ENCODE peak calls at places on chromosomes 12 and 14, in ten cellular contexts. D is left lobe of liver, B is upper lobe of right lung, L is fibroblast of the conjunctiva, J is activated T-cell treated with anti-CD3 and anti-CD28 coated beads for 1 hour, K is NAMALWA, H is posterior vena cava, V is AG08396, R is fibroblast of mammary gland, P is psoas muscle. T is an unnamed sample.

GRCh38 chr12:104352106-104352713 is 48.7 kb downstream of the EID3 start:
- DNase-seq in J (no peak), K (no peak), R (peak; percentile 58), V (no peak), D (peak; percentile 30), P (no peak), B (no peak), L (no peak), H (no peak), T (no peak)

GRCh38 chr14:39212034-39212433 is 21.7 kb upstream of the MIA2 start:
- DNase-seq in V (no peak), D (no peak), R (peak; percentile 23), K (no peak), H (no peak), J (no peak), L (no peak), P (no peak), B (no peak), T (no peak)

GRCh38 chr12:6963016-6963731 is 7.3 kb downstream of the PHB2 start:
- DNase-seq in D (peak; percentile 50), B (peak; percentile 96), J (no peak), R (no peak), L (no peak), V (no peak), H (peak; percentile 81), P (peak; percentile 66), K (no peak), T (no peak)

GRCh38 chr12:121330692-121331091 is 21.5 kb downstream of the ANAPC5 start:
- DNase-seq in R (no peak), B (no peak), K (no peak), D (no peak), J (no peak), L (no peak), V (no peak), H (no peak), P (no peak), T (no peak)

GRCh38 chr12:91364591-91365184 is 182.1 kb upstream of the DCN start:
- DNase-seq in H (no peak), R (peak; percentile 28), B (no peak), V (no peak), K (no peak), P (no peak), D (no peak), L (no peak), J (no peak), T (no peak)

GRCh38 chr12:128970941-128971340 is 117.7 kb downstream of the GLT1D1 start:
- DNase-seq in D (no peak), B (no peak), P (no peak), K (no peak), H (no peak), L (no peak), V (no peak), R (no peak), J (no peak), T (no peak)

GRCh38 chr14:81414123-81414522 is 14.0 kb upstream of the STON2 start:
- DNase-seq in D (no peak), R (no peak), P (no peak), J (no peak), V (no peak), L (no peak), B (no peak), H (no peak), K (no peak), T (no peak)

GRCh38 chr12:79186506-79186905 is 321.9 kb downstream of the SYT1 start:
- DNase-seq in R (no peak), V (no peak), P (no peak), J (no peak), D (no peak), K (no peak), H (no peak), L (no peak), B (no peak), T (no peak)

GRCh38 chr14:64540208-64541202 is at the start of gene HSPA2:
- DNase-seq in V (peak; percentile 97), K (peak; percentile 95), B (peak; percentile 100), P (peak; percentile 99), L (peak; percentile 99), J (peak; percentile 84), D (peak; percentile 99), R (peak; percentile 98), H (peak; percentile 100), T (peak; percentile 97)

GRCh38 chr12:57894577-57895292 is 46.6 kb upstream of the ATP23 start:
- DNase-seq in L (no peak), B (no peak), D (no peak), P (no peak), V (no peak), H (no peak), R (no peak), K (peak; percentile 82), J (no peak), T (no peak)

GRCh38 chr12:78863482-78864427 is 819 bp upstream of the SYT1 start:
- DNase-seq in D (no peak), J (no peak), B (peak; percentile 73), P (peak; percentile 40), L (peak; percentile 12), R (peak; percentile 46), H (peak; percentile 67), V (peak; percentile 55), K (no peak), T (no peak)

GRCh38 chr12:47778842-47779241 is 5.8 kb downstream of the SLC48A1 start:
- DNase-seq in J (no peak), D (no peak), R (no peak), H (peak; percentile 82), V (no peak), P (peak; percentile 58), B (peak; percentile 63), L (no peak), K (no peak), T (no peak)

GRCh38 chr14:36217732-36218131 is 41.2 kb upstream of the PTCSC3 start:
- DNase-seq in H (no peak), D (no peak), K (no peak), J (no peak), B (peak; percentile 78), V (no peak), P (no peak), L (no peak), R (peak; percentile 35), T (no peak)

GRCh38 chr14:102215071-102215470 is 75.4 kb downstream of the WDR20 start:
- DNase-seq in B (peak; percentile 38), D (no peak), J (no peak), L (peak; percentile 8), V (peak; percentile 84), K (no peak), R (peak; percentile 85), H (no peak), P (peak; percentile 55), T (no peak)

GRCh38 chr12:69348162-69348938 is at the start of gene LYZ:
- DNase-seq in K (no peak), P (no peak), H (no peak), J (no peak), B (no peak), D (no peak), R (no peak), V (no peak), L (no peak), T (no peak)

GRCh38 chr14:92747701-92748258 is 647 bp downstream of the LGMN start:
- DNase-seq in P (no peak), L (no peak), V (peak; percentile 36), H (peak; percentile 59), D (no peak), B (no peak), K (peak; percentile 47), R (no peak), J (no peak), T (no peak)

GRCh38 chr12:116202940-116203339 is 74.6 kb downstream of the MED13L start:
- DNase-seq in V (no peak), H (no peak), L (no peak), D (no peak), J (no peak), K (no peak), P (no peak), B (no peak), R (no peak), T (peak; percentile 25)

GRCh38 chr14:102829106-102829505 is 51.9 kb downstream of the TRAF3 start:
- DNase-seq in B (no peak), V (no peak), H (no peak), L (peak; percentile 41), R (no peak), J (no peak), D (no peak), K (no peak), P (no peak), T (no peak)

GRCh38 chr14:99879401-99880295 is 86.4 kb downstream of the EML1 start:
- DNase-seq in R (peak; percentile 90), J (no peak), K (no peak), H (no peak), D (no peak), L (peak; percentile 65), B (no peak), V (peak; percentile 57), P (no peak), T (peak; percentile 59)

GRCh38 chr14:104878582-104878981 is 13.5 kb downstream of the CEP170B start:
- DNase-seq in V (no peak), L (no peak), P (peak; percentile 39), D (no peak), B (no peak), J (no peak), H (no peak), R (no peak), K (no peak), T (no peak)

GRCh38 chr12:2891240-2892053 is 756 bp downstream of the TULP3 start:
- DNase-seq in V (peak; percentile 54), L (peak; percentile 58), H (peak; percentile 58), D (peak; percentile 53), R (peak; percentile 79), P (peak; percentile 76), K (peak; percentile 46), B (peak; percentile 82), J (peak; percentile 29), T (no peak)

GRCh38 chr12:31651893-31652521 is 7.5 kb upstream of the ETFBKMT start:
- DNase-seq in D (no peak), K (no peak), B (no peak), P (no peak), V (no peak), L (no peak), R (peak; percentile 82), H (no peak), J (no peak), T (peak; percentile 59)

GRCh38 chr12:78457951-78458350 is 406.6 kb upstream of the SYT1 start:
- DNase-seq in H (no peak), J (no peak), K (no peak), D (no peak), V (no peak), L (no peak), P (no peak), B (no peak), R (peak; percentile 59), T (no peak)

GRCh38 chr12:85872497-85873091 is 1.5 kb upstream of the NTS start:
- DNase-seq in J (no peak), V (peak; percentile 6), H (no peak), P (no peak), L (peak; percentile 56), D (no peak), K (peak; percentile 75), B (no peak), R (peak; percentile 72), T (peak; percentile 33)

GRCh38 chr14:95039993-95040348 is 117.4 kb downstream of the DICER1 start:
- DNase-seq in V (no peak), D (peak; percentile 32), B (peak; percentile 36), L (no peak), K (no peak), R (no peak), P (no peak), H (no peak), J (no peak), T (no peak)

GRCh38 chr12:49108958-49109404 is 1.7 kb downstream of the LMBR1L start:
- DNase-seq in D (peak; percentile 70), P (peak; percentile 71), R (peak; percentile 57), V (peak; percentile 48), K (no peak), H (no peak), B (peak; percentile 73), L (no peak), J (no peak), T (no peak)

GRCh38 chr12:45768194-45768593 is 38.7 kb downstream of the ARID2 start:
- DNase-seq in L (no peak), J (no peak), K (no peak), H (no peak), B (no peak), P (no peak), V (no peak), R (no peak), D (no peak), T (no peak)

GRCh38 chr14:44795725-44796124 is 166.0 kb downstream of the KLHL28 start:
- DNase-seq in L (no peak), V (no peak), P (no peak), H (no peak), K (no peak), R (no peak), J (no peak), D (no peak), B (no peak), T (no peak)

T was measured in HFF-Myc.